ENCODE peak calls at places on chromosomes 12 and 14, in six cellular contexts. U, K, I, M, D and A are unnamed samples.

GRCh38 chr14:53331247-53331646 is 178.1 kb upstream of the DDHD1 start:
- DNase-seq in M (peak), I (peak), D (no peak), K (no peak), U (no peak), A (no peak)

GRCh38 chr12:101670007-101670671 is 27.3 kb upstream of the CHPT1 start:
- DNase-seq in D (no peak), M (peak), I (peak), K (peak), U (no peak), A (peak)

GRCh38 chr12:25135531-25136154 is 59.3 kb downstream of the DNAI7 start:
- DNase-seq in M (no peak), K (peak), I (peak), U (peak), D (peak), A (no peak)

GRCh38 chr12:238736-239398 is 23.8 kb downstream of the SLC6A13 start:
- DNase-seq in I (no peak), U (no peak), K (no peak), D (peak), M (no peak), A (no peak)

GRCh38 chr12:110934093-110934852 is 13.9 kb upstream of the MYL2 start:
- DNase-seq in U (peak), M (no peak), D (peak), I (no peak), K (peak), A (no peak)

GRCh38 chr14:104436741-104437701 is 142.5 kb upstream of the C14orf180 start:
- DNase-seq in K (no peak), M (no peak), U (peak), D (peak), I (no peak), A (no peak)

GRCh38 chr12:114213055-114213561 is 192.8 kb downstream of the TBX5 start:
- DNase-seq in I (no peak), M (no peak), D (no peak), U (no peak), K (no peak), A (no peak)

GRCh38 chr12:12441891-12442461 is 85.1 kb downstream of the BORCS5 start:
- DNase-seq in K (no peak), I (peak), D (no peak), U (no peak), M (peak), A (no peak)

GRCh38 chr12:102425109-102426009 is 55.0 kb downstream of the IGF1 start:
- DNase-seq in D (no peak), M (no peak), I (no peak), U (no peak), K (no peak), A (no peak)

GRCh38 chr12:68976304-68976915 is 43.4 kb upstream of the CPM start:
- DNase-seq in D (no peak), M (no peak), I (no peak), K (no peak), U (no peak), A (no peak)

GRCh38 chr12:50537538-50537919 is 32.7 kb downstream of the DIP2B start:
- DNase-seq in U (no peak), D (no peak), M (peak), K (no peak), I (peak), A (no peak)

GRCh38 chr14:23171251-23171975 is 12.0 kb downstream of the SLC7A8 start:
- DNase-seq in D (no peak), M (no peak), K (no peak), U (no peak), I (peak), A (no peak)

GRCh38 chr12:31773867-31774266 is 45.0 kb upstream of the AMN1 start:
- DNase-seq in M (no peak), K (no peak), D (no peak), U (peak), I (no peak), A (no peak)

GRCh38 chr12:108214046-108214445 is 85.0 kb downstream of the WSCD2 start:
- DNase-seq in K (no peak), D (no peak), U (no peak), M (no peak), I (no peak), A (no peak)

GRCh38 chr12:115002434-115002833 is 318.5 kb upstream of the TBX3 start:
- DNase-seq in D (no peak), U (no peak), I (no peak), K (no peak), M (no peak), A (no peak)

DNA sequence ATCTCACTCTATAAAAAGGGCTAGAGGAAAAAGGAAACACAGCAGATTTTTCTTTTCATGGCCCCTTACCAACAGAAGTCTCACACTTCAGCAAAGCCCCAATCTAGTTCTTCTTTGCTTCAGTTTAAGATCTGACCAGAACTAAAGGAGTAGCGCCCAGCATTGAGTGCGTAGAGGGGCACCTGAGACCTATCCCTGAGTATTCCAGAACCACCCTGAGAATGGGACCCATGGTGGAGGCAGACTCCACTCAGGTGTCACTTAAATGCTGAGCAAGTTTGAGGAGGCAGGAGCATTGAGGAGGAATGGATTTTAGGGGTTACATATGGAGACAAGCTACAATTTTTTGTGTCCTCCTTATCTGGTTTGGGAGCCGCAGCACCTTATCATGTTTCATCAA is 1.8 kb upstream of the HOXC11 start:
- DNase-seq in D (no peak), K (no peak), I (no peak), M (no peak), U (no peak), A (no peak)
- H4K91ac ChIP-seq in D (no peak), K (no peak), I (no peak), M (no peak), U (no peak), A (no peak)

DNA sequence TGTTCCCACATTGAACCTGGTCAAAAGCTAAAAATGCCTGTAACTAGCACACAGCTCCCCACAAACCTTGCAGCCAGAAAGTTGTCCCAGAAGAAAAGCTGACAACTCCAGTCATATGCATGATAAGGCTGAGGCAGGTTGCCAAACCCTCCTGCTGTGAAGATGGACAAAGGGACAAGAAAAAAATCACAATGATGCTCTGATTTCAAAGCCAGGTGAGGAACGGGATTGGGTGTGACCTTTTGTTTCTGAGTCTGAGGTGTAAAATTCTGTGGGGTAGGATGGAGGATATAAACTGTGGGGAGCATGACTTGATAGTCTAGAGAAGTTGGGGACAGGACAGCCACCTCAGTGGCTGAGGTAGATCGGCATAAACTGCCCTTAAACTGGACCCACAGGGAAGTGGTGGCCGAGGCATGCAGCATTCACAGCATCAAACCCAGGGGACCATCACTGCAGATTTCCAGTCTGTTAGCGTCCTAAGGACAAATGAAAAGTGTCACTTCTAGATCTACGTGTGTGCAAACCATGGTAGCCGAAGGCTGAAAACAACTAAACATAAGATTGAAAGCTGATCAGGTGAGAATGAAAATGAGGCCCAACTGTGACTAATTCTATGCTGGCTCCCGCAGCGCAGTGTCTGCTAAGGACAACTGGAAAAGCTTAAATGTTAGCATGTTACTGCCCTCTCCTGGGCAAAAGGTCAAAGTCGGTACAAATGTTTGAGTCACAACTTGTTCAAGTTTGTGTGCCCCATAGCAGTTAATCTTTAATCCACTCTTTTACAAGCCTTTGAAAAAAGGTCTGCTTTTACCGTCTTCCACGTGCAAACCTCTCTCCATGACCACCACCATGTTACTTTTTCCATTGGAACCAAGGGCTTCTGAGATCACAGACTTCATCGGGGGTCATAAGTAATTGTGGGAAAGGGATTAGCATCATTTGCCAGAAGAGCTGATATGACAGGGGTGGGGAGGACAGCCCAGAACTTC is 39.8 kb downstream of the GRIN2B start:
- DNase-seq in M (peak), K (peak), I (peak), D (peak), U (peak), A (peak)
- H3K27ac ChIP-seq in M (no peak), K (no peak), I (no peak), D (no peak), U (no peak), A (no peak)

DNA sequence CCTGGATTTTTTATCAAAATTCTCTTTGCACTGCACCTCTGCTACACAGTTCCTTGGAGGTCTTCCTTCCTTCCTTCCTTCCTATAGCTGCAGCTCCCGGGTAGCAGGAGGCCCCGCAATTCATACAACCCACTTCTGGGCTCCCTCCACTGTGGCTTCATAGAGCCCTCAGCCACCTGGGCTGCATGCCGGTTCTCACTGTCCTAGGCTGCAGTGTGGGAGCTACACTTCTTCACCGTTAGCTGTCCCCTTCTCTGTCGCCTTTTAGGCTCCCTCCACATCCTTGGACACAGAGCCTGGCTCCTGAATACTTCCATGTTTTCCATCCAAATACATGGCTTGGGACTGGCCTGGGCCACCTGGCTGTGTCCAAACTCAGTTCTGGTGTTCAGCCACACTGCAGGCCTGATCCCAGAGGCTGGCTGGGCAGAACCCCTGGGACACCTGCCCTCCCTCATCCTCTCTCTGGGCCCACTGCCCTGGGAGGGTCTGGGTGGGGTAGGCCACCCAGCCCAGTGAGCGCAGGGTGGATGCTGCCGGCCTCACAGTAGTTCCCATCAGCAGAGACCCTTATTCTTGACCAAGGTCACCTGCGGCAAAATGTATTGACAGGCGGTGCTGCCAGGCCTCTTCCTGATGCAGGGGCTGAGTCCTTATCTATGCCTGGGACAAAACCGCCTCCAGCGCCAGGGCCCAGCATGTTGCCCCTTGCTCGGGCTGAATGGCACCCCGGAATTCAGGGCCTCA is 1.7 kb downstream of the SERPINA10 start:
- DNase-seq in D (no peak), M (no peak), K (no peak), I (no peak), U (no peak), A (no peak)
- H4K91ac ChIP-seq in D (no peak), M (no peak), K (no peak), I (no peak), U (no peak), A (no peak)

GRCh38 chr14:99562848-99563748 is 40.9 kb downstream of the CCDC85C start:
- DNase-seq in U (peak), M (peak), D (peak), I (peak), K (peak), A (peak)

GRCh38 chr14:99561827-99562226 is 42.2 kb downstream of the CCDC85C start:
- DNase-seq in D (no peak), M (no peak), K (no peak), U (no peak), I (no peak), A (no peak)

GRCh38 chr14:99559286-99559990 is 44.6 kb downstream of the CCDC85C start:
- DNase-seq in K (no peak), I (no peak), D (no peak), U (no peak), M (no peak), A (no peak)

GRCh38 chr14:99560403-99560802 is 43.6 kb downstream of the CCDC85C start:
- DNase-seq in U (no peak), M (no peak), D (no peak), K (no peak), I (no peak), A (no peak)

DNA sequence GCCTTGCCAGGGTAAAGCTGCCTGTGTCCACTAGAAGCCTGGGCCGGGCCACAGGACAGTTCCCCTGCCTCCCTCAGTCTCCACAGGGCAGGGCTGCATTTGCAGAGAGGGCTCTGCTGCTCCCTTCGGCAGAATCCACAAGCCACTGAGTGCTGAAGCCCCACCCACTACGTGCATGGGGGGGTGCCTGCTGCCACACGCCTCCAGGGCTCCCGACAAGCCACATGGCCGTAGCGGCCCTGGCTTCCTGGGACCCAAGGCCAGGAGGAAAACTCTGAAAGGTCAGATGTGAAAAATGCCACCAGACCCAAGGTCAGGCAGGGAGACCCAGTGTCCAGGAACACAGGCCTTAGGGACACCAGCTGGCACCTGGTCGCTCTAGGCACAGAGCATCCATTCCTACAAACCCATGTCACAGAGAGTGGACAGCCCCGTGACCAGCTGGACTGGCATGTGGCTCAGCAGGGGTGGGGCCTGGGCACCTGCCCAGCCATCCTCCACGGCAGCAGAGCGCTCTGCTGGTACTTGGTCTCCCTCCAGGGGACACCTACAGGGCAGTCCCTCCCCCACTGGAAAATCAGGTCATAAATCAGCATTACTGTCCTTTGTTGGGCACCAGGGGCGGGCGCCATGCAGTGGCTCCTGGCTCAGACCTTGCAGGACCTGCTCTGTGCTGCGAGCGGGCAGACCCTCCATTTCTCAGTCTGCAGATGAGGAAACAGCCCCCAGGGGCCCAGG is 42.9 kb downstream of the CCDC85C start:
- DNase-seq in M (no peak), D (no peak), I (no peak), U (no peak), K (no peak), A (no peak)
- H3K27ac ChIP-seq in M (no peak), D (no peak), I (no peak), U (no peak), K (no peak), A (no peak)

DNA sequence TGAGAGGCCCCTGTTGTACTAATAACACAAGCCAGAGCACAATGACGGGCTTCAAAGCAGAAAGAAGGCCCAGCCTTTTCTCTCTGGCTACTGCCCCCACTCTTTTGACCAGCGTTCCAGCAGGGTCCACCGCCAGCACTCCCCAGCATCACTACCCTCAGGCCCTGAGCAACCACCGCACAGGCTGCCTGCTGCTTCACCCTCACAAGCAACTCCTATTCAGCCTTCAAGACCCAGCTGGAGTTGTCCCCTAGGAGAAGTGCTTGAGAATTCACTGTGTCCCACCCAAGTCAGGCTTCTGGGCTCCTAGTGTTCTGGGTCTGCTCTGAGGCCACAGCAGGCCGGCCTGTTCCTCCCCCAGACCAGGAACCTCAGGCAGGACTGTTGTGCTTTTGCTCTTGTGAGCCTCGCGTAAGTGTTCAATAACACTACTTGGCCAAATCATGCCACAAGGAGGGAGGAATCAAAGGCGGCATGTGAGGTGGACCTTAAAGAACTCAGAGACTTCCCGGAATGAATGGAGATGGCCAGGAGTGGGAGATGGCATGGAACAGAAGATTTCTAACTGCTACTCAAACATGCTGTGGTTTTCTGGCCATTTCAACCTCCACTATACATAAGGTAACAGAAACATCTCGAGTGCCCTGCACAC is 83.3 kb upstream of the GPR68 start:
- DNase-seq in D (no peak), I (no peak), U (no peak), M (no peak), K (no peak), A (no peak)
- H4K91ac ChIP-seq in D (no peak), I (no peak), U (no peak), M (no peak), K (no peak), A (no peak)

GRCh38 chr14:77315115-77315944 is 5.4 kb downstream of the POMT2 start:
- DNase-seq in D (no peak), U (no peak), M (no peak), I (peak), K (no peak), A (no peak)

GRCh38 chr14:77314539-77314938 is 6.1 kb downstream of the POMT2 start:
- DNase-seq in I (no peak), M (no peak), U (no peak), K (no peak), D (no peak), A (no peak)

GRCh38 chr14:77314043-77314442 is 6.6 kb downstream of the POMT2 start:
- DNase-seq in U (no peak), I (peak), D (peak), M (peak), K (peak), A (no peak)

GRCh38 chr14:77311217-77311616 is 9.5 kb downstream of the POMT2 start:
- DNase-seq in U (no peak), I (no peak), K (no peak), D (no peak), M (no peak), A (no peak)

GRCh38 chr14:77313374-77313773 is 7.3 kb downstream of the POMT2 start:
- DNase-seq in M (no peak), K (no peak), I (no peak), D (no peak), U (no peak), A (no peak)
- H3K27ac ChIP-seq in M (peak), K (peak), I (peak), D (no peak), U (no peak), A (no peak)

GRCh38 chr12:92038476-92038875 is 107.2 kb downstream of the BTG1 start:
- DNase-seq in K (no peak), U (no peak), M (no peak), D (no peak), I (no peak), A (no peak)
- H4K91ac ChIP-seq in K (no peak), U (peak), M (no peak), D (no peak), I (no peak), A (no peak)

DNA sequence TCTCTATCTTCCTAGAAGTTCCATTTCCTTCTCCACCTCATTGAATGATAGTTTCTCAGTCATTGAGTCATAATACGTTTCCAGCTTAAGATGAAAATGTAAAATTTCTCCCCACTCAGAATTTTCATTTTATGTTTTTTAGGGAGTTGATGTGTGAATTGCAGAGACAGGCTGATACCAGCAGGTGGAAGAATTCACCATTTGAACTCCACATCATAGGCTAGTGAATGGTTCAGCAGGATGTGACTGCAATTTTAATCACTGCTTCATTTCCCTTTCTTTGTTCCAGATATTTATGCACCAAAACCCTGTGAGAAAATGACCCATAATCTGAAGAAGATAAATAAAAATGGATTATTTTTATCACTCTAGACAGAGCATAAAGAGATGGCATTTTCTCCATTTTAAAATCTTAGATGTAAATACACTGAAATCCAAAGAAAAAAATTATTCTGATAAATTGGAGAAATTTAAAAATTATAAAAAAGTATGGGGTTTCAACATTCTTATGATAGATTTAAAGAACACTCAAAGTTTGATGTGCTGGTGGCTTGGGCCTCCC is 10.6 kb upstream of the PYGL start:
- DNase-seq in U (no peak), K (no peak), D (no peak), M (peak), I (peak), A (no peak)
- H3K27ac ChIP-seq in U (no peak), K (peak), D (no peak), M (peak), I (peak), A (no peak)

DNA sequence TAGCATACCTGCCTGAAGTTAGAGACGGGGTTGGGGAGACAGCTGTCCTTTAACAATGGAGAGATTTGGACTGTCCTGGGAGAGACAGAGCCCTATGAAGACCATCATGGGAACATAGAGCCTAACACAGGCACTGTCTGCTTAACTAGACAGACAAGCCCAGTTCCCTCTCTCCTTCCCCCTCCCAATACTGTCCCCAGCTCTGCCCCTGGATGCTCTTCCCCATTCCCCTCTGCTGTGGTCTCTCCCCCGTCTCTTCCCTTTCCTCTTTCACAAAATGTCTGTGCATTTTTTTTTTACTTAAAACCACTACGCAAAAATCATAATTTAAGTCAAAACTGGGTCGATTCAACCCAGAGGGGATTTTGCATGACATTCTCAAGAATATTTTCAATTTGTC is 232.9 kb downstream of the CHST11 start:
- DNase-seq in I (no peak), M (no peak), K (no peak), U (no peak), D (no peak), A (no peak)
- H4K91ac ChIP-seq in I (no peak), M (no peak), K (no peak), U (no peak), D (no peak), A (no peak)